ENCODE peak calls at places on chromosomes 16 and 17, in six cellular contexts. One of them, this sample, is unnamed.

GRCh38 chr17:77282524-77283515 is 142.1 kb downstream of the SEC14L1 start:
- DNase-seq in body of pancreas: peak
- DNase-seq in lower leg skin: no peak
- DNase-seq in B cell: no peak
- DNase-seq in GM10248: peak
- DNase-seq in Caco-2: no peak
- DNase-seq in this sample: no peak

GRCh38 chr17:72270530-72270929 is 149.7 kb downstream of the SOX9 start:
- DNase-seq in body of pancreas: peak
- DNase-seq in lower leg skin: peak
- DNase-seq in B cell: no peak
- DNase-seq in GM10248: no peak
- DNase-seq in Caco-2: no peak
- DNase-seq in this sample: no peak

GRCh38 chr17:59901604-59902003 is 8.7 kb downstream of the RPS6KB1 start:
- DNase-seq in body of pancreas: no peak
- DNase-seq in lower leg skin: no peak
- DNase-seq in B cell: no peak
- DNase-seq in GM10248: no peak
- DNase-seq in Caco-2: no peak
- DNase-seq in this sample: no peak

GRCh38 chr17:9386401-9386800 is 189.2 kb downstream of the STX8 start:
- DNase-seq in body of pancreas: no peak
- DNase-seq in lower leg skin: no peak
- DNase-seq in B cell: no peak
- DNase-seq in GM10248: no peak
- DNase-seq in Caco-2: no peak
- DNase-seq in this sample: no peak

GRCh38 chr17:3935825-3936355 is 19.6 kb upstream of the P2RX1 start:
- DNase-seq in body of pancreas: no peak
- DNase-seq in lower leg skin: no peak
- DNase-seq in B cell: no peak
- DNase-seq in GM10248: no peak
- DNase-seq in Caco-2: no peak
- DNase-seq in this sample: no peak

GRCh38 chr17:79922161-79922569 is 82.9 kb upstream of the CBX4 start:
- DNase-seq in body of pancreas: peak
- DNase-seq in lower leg skin: no peak
- DNase-seq in B cell: no peak
- DNase-seq in GM10248: no peak
- DNase-seq in Caco-2: no peak
- DNase-seq in this sample: no peak

GRCh38 chr16:88784074-88784855 is 755 bp downstream of the PIEZO1 start:
- DNase-seq in body of pancreas: peak
- DNase-seq in lower leg skin: no peak
- DNase-seq in B cell: peak
- DNase-seq in GM10248: peak
- DNase-seq in Caco-2: peak
- DNase-seq in this sample: no peak

GRCh38 chr17:76018340-76018680 is 8.8 kb downstream of the EVPL start:
- DNase-seq in body of pancreas: no peak
- DNase-seq in lower leg skin: no peak
- DNase-seq in B cell: no peak
- DNase-seq in GM10248: no peak
- DNase-seq in Caco-2: no peak
- DNase-seq in this sample: no peak

GRCh38 chr17:67019126-67019507 is 25.2 kb upstream of the CACNG1 start:
- DNase-seq in body of pancreas: no peak
- DNase-seq in lower leg skin: no peak
- DNase-seq in B cell: no peak
- DNase-seq in GM10248: no peak
- DNase-seq in Caco-2: no peak
- DNase-seq in this sample: no peak

GRCh38 chr17:1643999-1644492 is 1.5 kb downstream of the SCARF1 start:
- DNase-seq in body of pancreas: no peak
- DNase-seq in lower leg skin: no peak
- DNase-seq in B cell: no peak
- DNase-seq in GM10248: peak
- DNase-seq in Caco-2: no peak
- DNase-seq in this sample: no peak

GRCh38 chr17:49513616-49514373 is 18.7 kb downstream of the NGFR start:
- DNase-seq in body of pancreas: peak
- DNase-seq in lower leg skin: no peak
- DNase-seq in B cell: no peak
- DNase-seq in GM10248: no peak
- DNase-seq in Caco-2: no peak
- DNase-seq in this sample: no peak

GRCh38 chr17:35433075-35433894 is 985 bp upstream of the SLFN12 start:
- DNase-seq in body of pancreas: peak
- DNase-seq in lower leg skin: peak
- DNase-seq in B cell: no peak
- DNase-seq in GM10248: peak
- DNase-seq in Caco-2: peak
- DNase-seq in this sample: peak
- TF ChIP-seq CTCF in body of pancreas: peak
- TF ChIP-seq CTCF in lower leg skin: no peak
- TF ChIP-seq CTCF in B cell: no peak
- TF ChIP-seq CTCF in GM10248: no peak
- TF ChIP-seq CTCF in Caco-2: no peak
- TF ChIP-seq CTCF in this sample: no peak

GRCh38 chr16:13767215-13767614 is 152.7 kb upstream of the ERCC4 start:
- DNase-seq in body of pancreas: no peak
- DNase-seq in lower leg skin: no peak
- DNase-seq in B cell: no peak
- DNase-seq in GM10248: no peak
- DNase-seq in Caco-2: peak
- DNase-seq in this sample: no peak
- TF ChIP-seq CTCF in body of pancreas: peak
- TF ChIP-seq CTCF in lower leg skin: no peak
- TF ChIP-seq CTCF in B cell: no peak
- TF ChIP-seq CTCF in GM10248: no peak
- TF ChIP-seq CTCF in Caco-2: peak
- TF ChIP-seq CTCF in this sample: no peak

GRCh38 chr17:19415806-19416775 is 5.1 kb downstream of the RNF112 start:
- DNase-seq in body of pancreas: no peak
- DNase-seq in lower leg skin: no peak
- DNase-seq in B cell: no peak
- DNase-seq in GM10248: no peak
- DNase-seq in Caco-2: no peak
- DNase-seq in this sample: no peak

GRCh38 chr17:19417611-19418010 is 6.6 kb downstream of the RNF112 start:
- DNase-seq in body of pancreas: no peak
- DNase-seq in lower leg skin: no peak
- DNase-seq in B cell: no peak
- DNase-seq in GM10248: peak
- DNase-seq in Caco-2: no peak
- DNase-seq in this sample: no peak

GRCh38 chr17:19421926-19422325 is 10.9 kb downstream of the RNF112 start:
- DNase-seq in body of pancreas: no peak
- DNase-seq in lower leg skin: no peak
- DNase-seq in B cell: no peak
- DNase-seq in GM10248: no peak
- DNase-seq in Caco-2: no peak
- DNase-seq in this sample: no peak

GRCh38 chr17:19415311-19415710 is 4.3 kb downstream of the RNF112 start:
- DNase-seq in body of pancreas: no peak
- DNase-seq in lower leg skin: no peak
- DNase-seq in B cell: no peak
- DNase-seq in GM10248: no peak
- DNase-seq in Caco-2: no peak
- DNase-seq in this sample: no peak

DNA sequence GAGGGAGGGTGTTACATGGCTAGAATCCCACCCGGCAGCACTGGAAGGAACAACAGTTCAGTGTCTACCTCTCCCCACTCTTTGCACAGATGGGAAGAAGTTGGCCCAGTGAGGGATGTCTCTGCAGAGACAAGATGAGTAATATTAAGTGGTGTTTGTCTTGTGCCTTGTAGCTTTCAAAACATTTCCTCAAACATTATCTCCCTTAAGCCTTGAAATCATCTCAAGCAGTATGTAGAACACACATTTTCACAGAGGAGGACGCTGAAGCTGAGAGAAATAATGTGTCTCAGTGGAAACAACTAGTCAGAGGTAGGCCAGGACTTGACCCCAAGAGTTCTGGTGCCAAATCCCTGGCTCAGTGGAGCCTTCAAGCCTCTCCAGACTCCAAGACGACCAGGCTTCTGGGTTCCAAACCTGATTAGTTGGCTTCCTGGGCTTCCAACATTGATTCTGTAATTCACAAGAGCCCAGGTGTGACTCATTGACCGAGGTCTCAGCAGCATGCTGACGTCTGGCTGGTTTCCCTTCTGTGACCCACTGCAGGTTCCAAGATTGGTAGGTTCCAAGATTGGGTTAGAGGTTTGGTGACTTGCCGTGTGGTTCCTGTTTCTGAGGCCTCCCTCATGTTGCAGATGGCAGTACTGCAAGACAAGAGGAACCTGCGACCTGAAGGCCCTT is 7.4 kb downstream of the RNF112 start:
- DNase-seq in body of pancreas: no peak
- DNase-seq in lower leg skin: no peak
- DNase-seq in B cell: no peak
- DNase-seq in GM10248: peak
- DNase-seq in Caco-2: no peak
- DNase-seq in this sample: peak
- TF ChIP-seq CTCF in body of pancreas: no peak
- TF ChIP-seq CTCF in lower leg skin: no peak
- TF ChIP-seq CTCF in B cell: no peak
- TF ChIP-seq CTCF in GM10248: no peak
- TF ChIP-seq CTCF in Caco-2: no peak
- TF ChIP-seq CTCF in this sample: peak

GRCh38 chr16:57722651-57723050 is 12.9 kb upstream of the KATNB1 start:
- DNase-seq in body of pancreas: no peak
- DNase-seq in lower leg skin: no peak
- DNase-seq in B cell: no peak
- DNase-seq in GM10248: no peak
- DNase-seq in Caco-2: no peak
- DNase-seq in this sample: no peak

GRCh38 chr16:57724541-57724940 is 11.0 kb upstream of the KATNB1 start:
- DNase-seq in body of pancreas: no peak
- DNase-seq in lower leg skin: no peak
- DNase-seq in B cell: no peak
- DNase-seq in GM10248: no peak
- DNase-seq in Caco-2: no peak
- DNase-seq in this sample: no peak

GRCh38 chr16:57721356-57721755 is 14.2 kb upstream of the KATNB1 start:
- DNase-seq in body of pancreas: no peak
- DNase-seq in lower leg skin: no peak
- DNase-seq in B cell: no peak
- DNase-seq in GM10248: no peak
- DNase-seq in Caco-2: no peak
- DNase-seq in this sample: no peak

GRCh38 chr16:57721765-57722499 is 13.6 kb upstream of the KATNB1 start:
- DNase-seq in body of pancreas: no peak
- DNase-seq in lower leg skin: no peak
- DNase-seq in B cell: no peak
- DNase-seq in GM10248: no peak
- DNase-seq in Caco-2: no peak
- DNase-seq in this sample: no peak

DNA sequence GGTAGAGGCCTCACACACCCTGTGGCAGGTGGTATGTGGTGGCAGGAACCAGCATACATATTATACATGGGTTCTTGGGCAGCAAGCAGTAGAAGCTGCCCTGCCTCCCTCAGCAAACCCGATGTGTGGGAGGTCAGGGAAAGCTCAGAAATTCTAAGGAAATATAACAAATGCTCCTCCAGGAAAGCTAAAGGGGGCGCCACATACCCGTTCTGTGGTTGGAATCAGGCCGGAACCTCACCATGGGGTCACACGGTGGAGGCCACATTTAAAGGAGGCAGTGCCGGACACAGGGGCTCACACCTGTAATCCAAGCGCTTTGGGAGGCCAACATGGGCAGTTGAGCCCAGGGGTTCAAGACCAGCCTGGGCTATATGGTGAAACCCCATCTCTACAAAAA is 12.4 kb upstream of the KATNB1 start:
- DNase-seq in body of pancreas: no peak
- DNase-seq in lower leg skin: no peak
- DNase-seq in B cell: no peak
- DNase-seq in GM10248: no peak
- DNase-seq in Caco-2: no peak
- DNase-seq in this sample: no peak
- TF ChIP-seq CTCF in body of pancreas: peak
- TF ChIP-seq CTCF in lower leg skin: no peak
- TF ChIP-seq CTCF in B cell: no peak
- TF ChIP-seq CTCF in GM10248: no peak
- TF ChIP-seq CTCF in Caco-2: no peak
- TF ChIP-seq CTCF in this sample: no peak

GRCh38 chr17:78791840-78792709 is 10.0 kb upstream of the CYTH1 start:
- DNase-seq in body of pancreas: no peak
- DNase-seq in lower leg skin: no peak
- DNase-seq in B cell: no peak
- DNase-seq in GM10248: no peak
- DNase-seq in Caco-2: no peak
- DNase-seq in this sample: no peak
- TF ChIP-seq CTCF in body of pancreas: no peak
- TF ChIP-seq CTCF in lower leg skin: no peak
- TF ChIP-seq CTCF in B cell: no peak
- TF ChIP-seq CTCF in GM10248: no peak
- TF ChIP-seq CTCF in Caco-2: no peak
- TF ChIP-seq CTCF in this sample: no peak

GRCh38 chr16:73204359-73205152 is 156.6 kb upstream of the ZFHX3 start:
- DNase-seq in body of pancreas: peak
- DNase-seq in lower leg skin: no peak
- DNase-seq in B cell: no peak
- DNase-seq in GM10248: no peak
- DNase-seq in Caco-2: peak
- DNase-seq in this sample: no peak

GRCh38 chr16:73202176-73202729 is 154.3 kb upstream of the ZFHX3 start:
- DNase-seq in body of pancreas: peak
- DNase-seq in lower leg skin: no peak
- DNase-seq in B cell: no peak
- DNase-seq in GM10248: no peak
- DNase-seq in Caco-2: no peak
- DNase-seq in this sample: no peak

GRCh38 chr16:73197598-73197997 is 149.7 kb upstream of the ZFHX3 start:
- DNase-seq in body of pancreas: no peak
- DNase-seq in lower leg skin: no peak
- DNase-seq in B cell: no peak
- DNase-seq in GM10248: no peak
- DNase-seq in Caco-2: no peak
- DNase-seq in this sample: no peak

GRCh38 chr16:73196670-73197069 is 148.7 kb upstream of the ZFHX3 start:
- DNase-seq in body of pancreas: peak
- DNase-seq in lower leg skin: peak
- DNase-seq in B cell: peak
- DNase-seq in GM10248: peak
- DNase-seq in Caco-2: peak
- DNase-seq in this sample: peak

DNA sequence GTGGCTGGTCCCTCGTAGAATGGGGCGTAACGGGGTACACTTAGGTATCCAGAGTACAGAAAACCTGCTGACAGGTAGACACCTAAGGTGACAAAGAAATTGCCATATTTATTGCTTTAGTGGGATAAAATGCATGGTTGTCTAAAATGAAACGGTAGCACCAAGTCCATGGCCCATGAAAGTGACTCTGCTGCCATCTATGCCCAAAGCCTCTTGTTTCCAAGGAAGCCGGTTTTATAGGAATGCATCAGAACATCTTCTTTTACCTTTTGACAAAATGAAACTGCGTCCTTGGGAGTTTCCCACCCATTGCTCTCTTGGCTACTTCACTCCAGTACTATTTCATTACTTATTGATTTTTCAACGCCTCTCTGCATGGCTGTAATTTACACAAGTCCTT is 151.3 kb upstream of the ZFHX3 start:
- DNase-seq in body of pancreas: no peak
- DNase-seq in lower leg skin: no peak
- DNase-seq in B cell: no peak
- DNase-seq in GM10248: no peak
- DNase-seq in Caco-2: no peak
- DNase-seq in this sample: no peak
- TF ChIP-seq CTCF in body of pancreas: no peak
- TF ChIP-seq CTCF in lower leg skin: no peak
- TF ChIP-seq CTCF in B cell: no peak
- TF ChIP-seq CTCF in GM10248: no peak
- TF ChIP-seq CTCF in Caco-2: no peak
- TF ChIP-seq CTCF in this sample: no peak

This sample was measured in CD14-positive monocyte.